ENCODE peak calls at places on chromosomes 5 and 9, in ten cellular contexts. One of them, this sample, is unnamed.

GRCh38 chr9:107638922-107639321 is 149.4 kb upstream of the KLF4 start:
- DNase-seq in activated naive CD4-positive, alpha-beta T cell treated with Interleukin-2 at 50 U/mL for 16 hours: no peak
- DNase-seq in IMR-90: peak; percentile 77
- DNase-seq in stimulated activated CD8-positive, alpha-beta memory T cell treated with anti-CD3 and anti-CD28 coated beads, Interleukin-15, amount 100 ng/mL, for 48 hours: no peak
- DNase-seq in cerebellar cortex: no peak
- DNase-seq in NCI-H345: peak; percentile 21
- DNase-seq in HEK293T: no peak
- DNase-seq in NCI-H1092: no peak
- DNase-seq in nucleus accumbens: no peak
- DNase-seq in WTC11: no peak
- DNase-seq in this sample: no peak

GRCh38 chr5:173963107-173963506 is 25.9 kb upstream of the C5orf47 start:
- DNase-seq in activated naive CD4-positive, alpha-beta T cell treated with Interleukin-2 at 50 U/mL for 16 hours: no peak
- DNase-seq in IMR-90: peak; percentile 75
- DNase-seq in stimulated activated CD8-positive, alpha-beta memory T cell treated with anti-CD3 and anti-CD28 coated beads, Interleukin-15, amount 100 ng/mL, for 48 hours: no peak
- DNase-seq in cerebellar cortex: peak; percentile 33
- DNase-seq in NCI-H345: peak; percentile 46
- DNase-seq in HEK293T: no peak
- DNase-seq in NCI-H1092: no peak
- DNase-seq in nucleus accumbens: no peak
- DNase-seq in WTC11: no peak
- DNase-seq in this sample: peak; percentile 40

GRCh38 chr9:136299116-136299515 is 4.8 kb downstream of the CCDC187 start:
- DNase-seq in activated naive CD4-positive, alpha-beta T cell treated with Interleukin-2 at 50 U/mL for 16 hours: no peak
- DNase-seq in IMR-90: no peak
- DNase-seq in stimulated activated CD8-positive, alpha-beta memory T cell treated with anti-CD3 and anti-CD28 coated beads, Interleukin-15, amount 100 ng/mL, for 48 hours: no peak
- DNase-seq in cerebellar cortex: no peak
- DNase-seq in NCI-H345: no peak
- DNase-seq in HEK293T: no peak
- DNase-seq in NCI-H1092: no peak
- DNase-seq in nucleus accumbens: no peak
- DNase-seq in WTC11: no peak
- DNase-seq in this sample: no peak

GRCh38 chr5:61637566-61637965 is 305.5 kb downstream of the ZSWIM6 start:
- DNase-seq in activated naive CD4-positive, alpha-beta T cell treated with Interleukin-2 at 50 U/mL for 16 hours: no peak
- DNase-seq in IMR-90: no peak
- DNase-seq in stimulated activated CD8-positive, alpha-beta memory T cell treated with anti-CD3 and anti-CD28 coated beads, Interleukin-15, amount 100 ng/mL, for 48 hours: no peak
- DNase-seq in cerebellar cortex: no peak
- DNase-seq in NCI-H345: no peak
- DNase-seq in HEK293T: no peak
- DNase-seq in NCI-H1092: no peak
- DNase-seq in nucleus accumbens: peak; percentile 45
- DNase-seq in WTC11: no peak
- DNase-seq in this sample: no peak

GRCh38 chr5:68279960-68280359 is 64.4 kb downstream of the PIK3R1 start:
- DNase-seq in activated naive CD4-positive, alpha-beta T cell treated with Interleukin-2 at 50 U/mL for 16 hours: peak; percentile 47
- DNase-seq in IMR-90: no peak
- DNase-seq in stimulated activated CD8-positive, alpha-beta memory T cell treated with anti-CD3 and anti-CD28 coated beads, Interleukin-15, amount 100 ng/mL, for 48 hours: no peak
- DNase-seq in cerebellar cortex: no peak
- DNase-seq in NCI-H345: no peak
- DNase-seq in HEK293T: no peak
- DNase-seq in NCI-H1092: no peak
- DNase-seq in nucleus accumbens: no peak
- DNase-seq in WTC11: no peak
- DNase-seq in this sample: no peak

GRCh38 chr5:7146886-7147285 is 249.1 kb upstream of the ADCY2 start:
- DNase-seq in activated naive CD4-positive, alpha-beta T cell treated with Interleukin-2 at 50 U/mL for 16 hours: no peak
- DNase-seq in IMR-90: no peak
- DNase-seq in stimulated activated CD8-positive, alpha-beta memory T cell treated with anti-CD3 and anti-CD28 coated beads, Interleukin-15, amount 100 ng/mL, for 48 hours: no peak
- DNase-seq in cerebellar cortex: no peak
- DNase-seq in NCI-H345: no peak
- DNase-seq in HEK293T: no peak
- DNase-seq in NCI-H1092: no peak
- DNase-seq in nucleus accumbens: no peak
- DNase-seq in WTC11: no peak
- DNase-seq in this sample: no peak

GRCh38 chr9:122904466-122904822 is 715 bp downstream of the RC3H2 start:
- DNase-seq in activated naive CD4-positive, alpha-beta T cell treated with Interleukin-2 at 50 U/mL for 16 hours: peak; percentile 35
- DNase-seq in IMR-90: peak; percentile 4
- DNase-seq in stimulated activated CD8-positive, alpha-beta memory T cell treated with anti-CD3 and anti-CD28 coated beads, Interleukin-15, amount 100 ng/mL, for 48 hours: peak; percentile 7
- DNase-seq in cerebellar cortex: peak; percentile 55
- DNase-seq in NCI-H345: no peak
- DNase-seq in HEK293T: peak; percentile 27
- DNase-seq in NCI-H1092: no peak
- DNase-seq in nucleus accumbens: no peak
- DNase-seq in WTC11: peak; percentile 54
- DNase-seq in this sample: peak; percentile 5

GRCh38 chr5:133870661-133871060 is 97.8 kb downstream of the C5orf15 start:
- DNase-seq in activated naive CD4-positive, alpha-beta T cell treated with Interleukin-2 at 50 U/mL for 16 hours: no peak
- DNase-seq in IMR-90: peak; percentile 58
- DNase-seq in stimulated activated CD8-positive, alpha-beta memory T cell treated with anti-CD3 and anti-CD28 coated beads, Interleukin-15, amount 100 ng/mL, for 48 hours: no peak
- DNase-seq in cerebellar cortex: no peak
- DNase-seq in NCI-H345: no peak
- DNase-seq in HEK293T: no peak
- DNase-seq in NCI-H1092: no peak
- DNase-seq in nucleus accumbens: no peak
- DNase-seq in WTC11: no peak
- DNase-seq in this sample: no peak

GRCh38 chr5:171418316-171418981 is 998 bp upstream of the FGF18 start:
- DNase-seq in activated naive CD4-positive, alpha-beta T cell treated with Interleukin-2 at 50 U/mL for 16 hours: peak; percentile 62
- DNase-seq in IMR-90: peak; percentile 82
- DNase-seq in stimulated activated CD8-positive, alpha-beta memory T cell treated with anti-CD3 and anti-CD28 coated beads, Interleukin-15, amount 100 ng/mL, for 48 hours: peak; percentile 32
- DNase-seq in cerebellar cortex: peak; percentile 79
- DNase-seq in NCI-H345: peak; percentile 67
- DNase-seq in HEK293T: peak; percentile 91
- DNase-seq in NCI-H1092: peak; percentile 16
- DNase-seq in nucleus accumbens: peak; percentile 16
- DNase-seq in WTC11: peak; percentile 89
- DNase-seq in this sample: peak; percentile 67

GRCh38 chr5:79111960-79112702 is 522 bp downstream of the BHMT start:
- DNase-seq in activated naive CD4-positive, alpha-beta T cell treated with Interleukin-2 at 50 U/mL for 16 hours: no peak
- DNase-seq in IMR-90: no peak
- DNase-seq in stimulated activated CD8-positive, alpha-beta memory T cell treated with anti-CD3 and anti-CD28 coated beads, Interleukin-15, amount 100 ng/mL, for 48 hours: no peak
- DNase-seq in cerebellar cortex: no peak
- DNase-seq in NCI-H345: no peak
- DNase-seq in HEK293T: no peak
- DNase-seq in NCI-H1092: no peak
- DNase-seq in nucleus accumbens: no peak
- DNase-seq in WTC11: peak; percentile 44
- DNase-seq in this sample: peak; percentile 44

GRCh38 chr9:104280216-104280585 is 186.1 kb downstream of the SMC2 start:
- DNase-seq in activated naive CD4-positive, alpha-beta T cell treated with Interleukin-2 at 50 U/mL for 16 hours: no peak
- DNase-seq in IMR-90: no peak
- DNase-seq in stimulated activated CD8-positive, alpha-beta memory T cell treated with anti-CD3 and anti-CD28 coated beads, Interleukin-15, amount 100 ng/mL, for 48 hours: no peak
- DNase-seq in cerebellar cortex: no peak
- DNase-seq in NCI-H345: no peak
- DNase-seq in HEK293T: no peak
- DNase-seq in NCI-H1092: no peak
- DNase-seq in nucleus accumbens: no peak
- DNase-seq in WTC11: no peak
- DNase-seq in this sample: no peak

GRCh38 chr9:22240619-22241018 is 206.0 kb upstream of the DMRTA1 start:
- DNase-seq in activated naive CD4-positive, alpha-beta T cell treated with Interleukin-2 at 50 U/mL for 16 hours: no peak
- DNase-seq in IMR-90: peak; percentile 73
- DNase-seq in stimulated activated CD8-positive, alpha-beta memory T cell treated with anti-CD3 and anti-CD28 coated beads, Interleukin-15, amount 100 ng/mL, for 48 hours: no peak
- DNase-seq in cerebellar cortex: no peak
- DNase-seq in NCI-H345: no peak
- DNase-seq in HEK293T: peak; percentile 46
- DNase-seq in NCI-H1092: no peak
- DNase-seq in nucleus accumbens: no peak
- DNase-seq in WTC11: no peak
- DNase-seq in this sample: no peak

GRCh38 chr5:139881145-139881733 is 85.6 kb downstream of the PSD2 start:
- DNase-seq in activated naive CD4-positive, alpha-beta T cell treated with Interleukin-2 at 50 U/mL for 16 hours: no peak
- DNase-seq in IMR-90: no peak
- DNase-seq in stimulated activated CD8-positive, alpha-beta memory T cell treated with anti-CD3 and anti-CD28 coated beads, Interleukin-15, amount 100 ng/mL, for 48 hours: no peak
- DNase-seq in cerebellar cortex: peak; percentile 18
- DNase-seq in NCI-H345: no peak
- DNase-seq in HEK293T: peak; percentile 12
- DNase-seq in NCI-H1092: no peak
- DNase-seq in nucleus accumbens: no peak
- DNase-seq in WTC11: no peak
- DNase-seq in this sample: no peak

GRCh38 chr9:123678038-123678877 is 251.7 kb downstream of the DENND1A start:
- DNase-seq in activated naive CD4-positive, alpha-beta T cell treated with Interleukin-2 at 50 U/mL for 16 hours: no peak
- DNase-seq in IMR-90: peak; percentile 1
- DNase-seq in stimulated activated CD8-positive, alpha-beta memory T cell treated with anti-CD3 and anti-CD28 coated beads, Interleukin-15, amount 100 ng/mL, for 48 hours: no peak
- DNase-seq in cerebellar cortex: no peak
- DNase-seq in NCI-H345: peak; percentile 86
- DNase-seq in HEK293T: peak; percentile 45
- DNase-seq in NCI-H1092: peak; percentile 81
- DNase-seq in nucleus accumbens: no peak
- DNase-seq in WTC11: no peak
- DNase-seq in this sample: no peak

GRCh38 chr5:139562847-139563246 is 1.7 kb downstream of the UBE2D2 start:
- DNase-seq in activated naive CD4-positive, alpha-beta T cell treated with Interleukin-2 at 50 U/mL for 16 hours: no peak
- DNase-seq in IMR-90: no peak
- DNase-seq in stimulated activated CD8-positive, alpha-beta memory T cell treated with anti-CD3 and anti-CD28 coated beads, Interleukin-15, amount 100 ng/mL, for 48 hours: no peak
- DNase-seq in cerebellar cortex: no peak
- DNase-seq in NCI-H345: no peak
- DNase-seq in HEK293T: no peak
- DNase-seq in NCI-H1092: no peak
- DNase-seq in nucleus accumbens: no peak
- DNase-seq in WTC11: no peak
- DNase-seq in this sample: no peak

GRCh38 chr5:177454397-177455035 is 7.9 kb downstream of the PRR7 start:
- DNase-seq in activated naive CD4-positive, alpha-beta T cell treated with Interleukin-2 at 50 U/mL for 16 hours: peak; percentile 94
- DNase-seq in IMR-90: peak; percentile 80
- DNase-seq in stimulated activated CD8-positive, alpha-beta memory T cell treated with anti-CD3 and anti-CD28 coated beads, Interleukin-15, amount 100 ng/mL, for 48 hours: peak; percentile 91
- DNase-seq in cerebellar cortex: peak; percentile 82
- DNase-seq in NCI-H345: peak; percentile 92
- DNase-seq in HEK293T: peak; percentile 96
- DNase-seq in NCI-H1092: peak; percentile 74
- DNase-seq in nucleus accumbens: peak; percentile 80
- DNase-seq in WTC11: peak; percentile 92
- DNase-seq in this sample: peak; percentile 85

GRCh38 chr5:135497971-135498661 is 37.6 kb downstream of the NEUROG1 start:
- DNase-seq in activated naive CD4-positive, alpha-beta T cell treated with Interleukin-2 at 50 U/mL for 16 hours: no peak
- DNase-seq in IMR-90: no peak
- DNase-seq in stimulated activated CD8-positive, alpha-beta memory T cell treated with anti-CD3 and anti-CD28 coated beads, Interleukin-15, amount 100 ng/mL, for 48 hours: no peak
- DNase-seq in cerebellar cortex: peak; percentile 31
- DNase-seq in NCI-H345: peak; percentile 37
- DNase-seq in HEK293T: no peak
- DNase-seq in NCI-H1092: no peak
- DNase-seq in nucleus accumbens: no peak
- DNase-seq in WTC11: no peak
- DNase-seq in this sample: no peak

GRCh38 chr5:10456583-10457562 is 15.2 kb downstream of the ROPN1L start:
- DNase-seq in activated naive CD4-positive, alpha-beta T cell treated with Interleukin-2 at 50 U/mL for 16 hours: no peak
- DNase-seq in IMR-90: peak; percentile 82
- DNase-seq in stimulated activated CD8-positive, alpha-beta memory T cell treated with anti-CD3 and anti-CD28 coated beads, Interleukin-15, amount 100 ng/mL, for 48 hours: no peak
- DNase-seq in cerebellar cortex: no peak
- DNase-seq in NCI-H345: no peak
- DNase-seq in HEK293T: no peak
- DNase-seq in NCI-H1092: no peak
- DNase-seq in nucleus accumbens: no peak
- DNase-seq in WTC11: no peak
- DNase-seq in this sample: no peak

GRCh38 chr5:61587120-61587519 is 255.1 kb downstream of the ZSWIM6 start:
- DNase-seq in activated naive CD4-positive, alpha-beta T cell treated with Interleukin-2 at 50 U/mL for 16 hours: no peak
- DNase-seq in IMR-90: no peak
- DNase-seq in stimulated activated CD8-positive, alpha-beta memory T cell treated with anti-CD3 and anti-CD28 coated beads, Interleukin-15, amount 100 ng/mL, for 48 hours: no peak
- DNase-seq in cerebellar cortex: no peak
- DNase-seq in NCI-H345: no peak
- DNase-seq in HEK293T: no peak
- DNase-seq in NCI-H1092: no peak
- DNase-seq in nucleus accumbens: no peak
- DNase-seq in WTC11: no peak
- DNase-seq in this sample: no peak

GRCh38 chr9:108156270-108156998 is 666.9 kb upstream of the KLF4 start:
- DNase-seq in activated naive CD4-positive, alpha-beta T cell treated with Interleukin-2 at 50 U/mL for 16 hours: no peak
- DNase-seq in IMR-90: no peak
- DNase-seq in stimulated activated CD8-positive, alpha-beta memory T cell treated with anti-CD3 and anti-CD28 coated beads, Interleukin-15, amount 100 ng/mL, for 48 hours: no peak
- DNase-seq in cerebellar cortex: no peak
- DNase-seq in NCI-H345: no peak
- DNase-seq in HEK293T: no peak
- DNase-seq in NCI-H1092: no peak
- DNase-seq in nucleus accumbens: no peak
- DNase-seq in WTC11: no peak
- DNase-seq in this sample: no peak

GRCh38 chr9:138063785-138064184 is 186.2 kb downstream of the CACNA1B start:
- DNase-seq in activated naive CD4-positive, alpha-beta T cell treated with Interleukin-2 at 50 U/mL for 16 hours: no peak
- DNase-seq in IMR-90: no peak
- DNase-seq in stimulated activated CD8-positive, alpha-beta memory T cell treated with anti-CD3 and anti-CD28 coated beads, Interleukin-15, amount 100 ng/mL, for 48 hours: no peak
- DNase-seq in cerebellar cortex: no peak
- DNase-seq in NCI-H345: no peak
- DNase-seq in HEK293T: no peak
- DNase-seq in NCI-H1092: no peak
- DNase-seq in nucleus accumbens: no peak
- DNase-seq in WTC11: no peak
- DNase-seq in this sample: no peak

GRCh38 chr9:99690573-99690972 is 131.1 kb upstream of the NR4A3 start:
- DNase-seq in activated naive CD4-positive, alpha-beta T cell treated with Interleukin-2 at 50 U/mL for 16 hours: no peak
- DNase-seq in IMR-90: no peak
- DNase-seq in stimulated activated CD8-positive, alpha-beta memory T cell treated with anti-CD3 and anti-CD28 coated beads, Interleukin-15, amount 100 ng/mL, for 48 hours: no peak
- DNase-seq in cerebellar cortex: peak; percentile 66
- DNase-seq in NCI-H345: peak; percentile 93
- DNase-seq in HEK293T: no peak
- DNase-seq in NCI-H1092: peak; percentile 63
- DNase-seq in nucleus accumbens: no peak
- DNase-seq in WTC11: no peak
- DNase-seq in this sample: peak; percentile 62

GRCh38 chr9:36862206-36863145 is 171.6 kb downstream of the PAX5 start:
- DNase-seq in activated naive CD4-positive, alpha-beta T cell treated with Interleukin-2 at 50 U/mL for 16 hours: no peak
- DNase-seq in IMR-90: peak; percentile 35
- DNase-seq in stimulated activated CD8-positive, alpha-beta memory T cell treated with anti-CD3 and anti-CD28 coated beads, Interleukin-15, amount 100 ng/mL, for 48 hours: no peak
- DNase-seq in cerebellar cortex: peak; percentile 27
- DNase-seq in NCI-H345: peak; percentile 24
- DNase-seq in HEK293T: peak; percentile 73
- DNase-seq in NCI-H1092: no peak
- DNase-seq in nucleus accumbens: no peak
- DNase-seq in WTC11: peak; percentile 74
- DNase-seq in this sample: peak; percentile 68

GRCh38 chr5:10977011-10977410 is 216.0 kb upstream of the DAP start:
- DNase-seq in activated naive CD4-positive, alpha-beta T cell treated with Interleukin-2 at 50 U/mL for 16 hours: no peak
- DNase-seq in IMR-90: no peak
- DNase-seq in stimulated activated CD8-positive, alpha-beta memory T cell treated with anti-CD3 and anti-CD28 coated beads, Interleukin-15, amount 100 ng/mL, for 48 hours: no peak
- DNase-seq in cerebellar cortex: no peak
- DNase-seq in NCI-H345: no peak
- DNase-seq in HEK293T: no peak
- DNase-seq in NCI-H1092: no peak
- DNase-seq in nucleus accumbens: no peak
- DNase-seq in WTC11: no peak
- DNase-seq in this sample: no peak

GRCh38 chr5:121691478-121691877 is 160.2 kb upstream of the FTMT start:
- DNase-seq in activated naive CD4-positive, alpha-beta T cell treated with Interleukin-2 at 50 U/mL for 16 hours: no peak
- DNase-seq in IMR-90: no peak
- DNase-seq in stimulated activated CD8-positive, alpha-beta memory T cell treated with anti-CD3 and anti-CD28 coated beads, Interleukin-15, amount 100 ng/mL, for 48 hours: no peak
- DNase-seq in cerebellar cortex: no peak
- DNase-seq in NCI-H345: no peak
- DNase-seq in HEK293T: peak; percentile 6
- DNase-seq in NCI-H1092: no peak
- DNase-seq in nucleus accumbens: no peak
- DNase-seq in WTC11: no peak
- DNase-seq in this sample: no peak

GRCh38 chr5:96572864-96573512 is 89.2 kb upstream of the CAST start:
- DNase-seq in activated naive CD4-positive, alpha-beta T cell treated with Interleukin-2 at 50 U/mL for 16 hours: no peak
- DNase-seq in IMR-90: peak; percentile 99
- DNase-seq in stimulated activated CD8-positive, alpha-beta memory T cell treated with anti-CD3 and anti-CD28 coated beads, Interleukin-15, amount 100 ng/mL, for 48 hours: no peak
- DNase-seq in cerebellar cortex: no peak
- DNase-seq in NCI-H345: no peak
- DNase-seq in HEK293T: no peak
- DNase-seq in NCI-H1092: no peak
- DNase-seq in nucleus accumbens: no peak
- DNase-seq in WTC11: no peak
- DNase-seq in this sample: no peak

GRCh38 chr9:104774831-104775573 is 11.1 kb downstream of the NIPSNAP3B start:
- DNase-seq in activated naive CD4-positive, alpha-beta T cell treated with Interleukin-2 at 50 U/mL for 16 hours: no peak
- DNase-seq in IMR-90: no peak
- DNase-seq in stimulated activated CD8-positive, alpha-beta memory T cell treated with anti-CD3 and anti-CD28 coated beads, Interleukin-15, amount 100 ng/mL, for 48 hours: no peak
- DNase-seq in cerebellar cortex: no peak
- DNase-seq in NCI-H345: no peak
- DNase-seq in HEK293T: no peak
- DNase-seq in NCI-H1092: no peak
- DNase-seq in nucleus accumbens: no peak
- DNase-seq in WTC11: no peak
- DNase-seq in this sample: peak; percentile 25

GRCh38 chr5:137488516-137488915 is 10.6 kb downstream of the SPOCK1 start:
- DNase-seq in activated naive CD4-positive, alpha-beta T cell treated with Interleukin-2 at 50 U/mL for 16 hours: no peak
- DNase-seq in IMR-90: no peak
- DNase-seq in stimulated activated CD8-positive, alpha-beta memory T cell treated with anti-CD3 and anti-CD28 coated beads, Interleukin-15, amount 100 ng/mL, for 48 hours: no peak
- DNase-seq in cerebellar cortex: no peak
- DNase-seq in NCI-H345: peak; percentile 34
- DNase-seq in HEK293T: no peak
- DNase-seq in NCI-H1092: no peak
- DNase-seq in nucleus accumbens: no peak
- DNase-seq in WTC11: no peak
- DNase-seq in this sample: no peak

This sample was measured in head of caudate nucleus.